ENCODE peak calls at places on chromosomes 11 and 22, in seven cellular contexts. J is epithelial cell of esophagus; E is spleen; V is mesendoderm; T is mesenchymal stem cell; C is effector memory CD4-positive, alpha-beta T cell; Y is dorsolateral prefrontal cortex. F is an unnamed sample.

GRCh38 chr11:59560702-59561469 is 49.5 kb downstream of the OR4D9 start:
- DNase-seq in J (peak), E (peak), V (peak), T (peak), C (peak), Y (peak), F (peak)

GRCh38 chr11:72352859-72353551 is 81.3 kb downstream of the CLPB start:
- DNase-seq in J (peak), E (no peak), V (peak), T (peak), C (no peak), Y (no peak), F (no peak)

GRCh38 chr11:121318848-121319834 is 26.6 kb downstream of the SC5D start:
- DNase-seq in J (peak), E (no peak), V (peak), T (peak), C (peak), Y (peak), F (no peak)

GRCh38 chr11:66080055-66080817 is 10.2 kb downstream of the PACS1 start:
- DNase-seq in J (peak), E (no peak), V (no peak), T (peak), C (peak), Y (no peak), F (no peak)

GRCh38 chr11:67627394-67627787 is 2.3 kb downstream of the NUDT8 start:
- DNase-seq in J (no peak), E (peak), V (no peak), T (no peak), C (no peak), Y (no peak), F (no peak)

GRCh38 chr11:94305146-94305545 is 766 bp downstream of the IZUMO1R start:
- DNase-seq in J (peak), E (no peak), V (peak), T (no peak), C (no peak), Y (no peak), F (no peak)

GRCh38 chr11:110763249-110764011 is 51.2 kb upstream of the ARHGAP20 start:
- DNase-seq in J (no peak), E (no peak), V (no peak), T (peak), C (no peak), Y (no peak), F (no peak)

GRCh38 chr11:85310479-85310878 is 316.7 kb downstream of the DLG2 start:
- DNase-seq in J (no peak), E (no peak), V (no peak), T (no peak), C (no peak), Y (no peak), F (no peak)

GRCh38 chr11:95933594-95933993 is 9.7 kb upstream of the MTMR2 start:
- DNase-seq in J (no peak), E (no peak), V (no peak), T (no peak), C (no peak), Y (no peak), F (no peak)

GRCh38 chr11:77669848-77670511 is 32.4 kb upstream of the CLNS1A start:
- DNase-seq in J (peak), E (no peak), V (no peak), T (peak), C (no peak), Y (no peak), F (no peak)

GRCh38 chr11:11772865-11773515 is 68.8 kb upstream of the USP47 start:
- DNase-seq in J (no peak), E (no peak), V (no peak), T (no peak), C (no peak), Y (no peak), F (no peak)

GRCh38 chr22:24972369-24972768 is 19.9 kb downstream of the KIAA1671 start:
- DNase-seq in J (no peak), E (no peak), V (no peak), T (no peak), C (no peak), Y (no peak), F (no peak)

GRCh38 chr11:13055200-13055599 is 46.1 kb downstream of the RASSF10 start:
- DNase-seq in J (no peak), E (no peak), V (no peak), T (no peak), C (no peak), Y (no peak), F (no peak)

GRCh38 chr11:96045622-96046456 is 121.9 kb upstream of the MTMR2 start:
- DNase-seq in J (peak), E (no peak), V (peak), T (peak), C (no peak), Y (peak), F (no peak)

GRCh38 chr11:12077535-12078280 is 32.7 kb upstream of the MICAL2 start:
- DNase-seq in J (peak), E (no peak), V (no peak), T (peak), C (no peak), Y (no peak), F (no peak)

GRCh38 chr11:115284766-115285165 is 219.4 kb downstream of the CADM1 start:
- DNase-seq in J (peak), E (no peak), V (no peak), T (no peak), C (no peak), Y (no peak), F (no peak)

GRCh38 chr11:76766521-76766920 is 16.6 kb upstream of the TSKU start:
- DNase-seq in J (no peak), E (peak), V (no peak), T (no peak), C (no peak), Y (no peak), F (no peak)

GRCh38 chr11:66454253-66454652 is 12.5 kb upstream of the PELI3 start:
- DNase-seq in J (peak), E (no peak), V (no peak), T (no peak), C (no peak), Y (no peak), F (no peak)

GRCh38 chr11:68343761-68344256 is 31.4 kb downstream of the LRP5 start:
- DNase-seq in J (no peak), E (no peak), V (no peak), T (no peak), C (no peak), Y (no peak), F (no peak)

GRCh38 chr11:64742087-64742939 is 1.6 kb downstream of the RASGRP2 start:
- DNase-seq in J (no peak), E (peak), V (peak), T (peak), C (no peak), Y (no peak), F (no peak)

GRCh38 chr11:132910016-132910760 is 622.1 kb downstream of the OPCML start:
- DNase-seq in J (no peak), E (no peak), V (no peak), T (no peak), C (no peak), Y (peak), F (no peak)

GRCh38 chr11:130323452-130324448 is 9.0 kb upstream of the ZBTB44 start:
- DNase-seq in J (peak), E (no peak), V (no peak), T (no peak), C (no peak), Y (no peak), F (no peak)

GRCh38 chr22:48749555-48750227 is 1078.0 kb downstream of the BRD1 start:
- DNase-seq in J (no peak), E (no peak), V (no peak), T (no peak), C (no peak), Y (no peak), F (no peak)

GRCh38 chr11:2394818-2395105 is 5.8 kb upstream of the TSSC4 start:
- DNase-seq in J (no peak), E (no peak), V (no peak), T (no peak), C (no peak), Y (no peak), F (no peak)

DNA sequence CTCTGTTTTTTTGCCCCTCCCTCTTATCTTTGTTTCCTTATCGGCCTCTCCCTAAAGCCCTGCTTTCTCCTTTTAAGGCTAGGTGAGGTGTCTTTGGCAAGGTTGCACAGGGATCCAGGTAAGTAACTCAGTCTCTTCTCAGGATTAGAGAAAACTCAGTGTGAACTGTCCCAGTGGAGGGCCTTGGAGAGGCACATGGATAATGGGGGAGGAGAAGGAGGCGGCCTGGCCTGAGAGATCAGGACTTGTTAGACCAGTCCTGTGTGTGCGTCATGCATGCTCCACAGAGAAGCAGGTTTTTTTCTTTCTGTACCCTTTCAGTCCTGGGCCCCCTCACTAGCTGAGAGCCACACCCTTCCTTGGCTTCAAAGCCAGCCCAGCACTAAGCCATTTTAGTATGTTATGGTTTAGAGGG is 19.9 kb downstream of the CTNND1 start:
- DNase-seq in J (peak), E (no peak), V (peak), T (peak), C (no peak), Y (no peak), F (peak)
- H3K4me3 ChIP-seq in J (no peak), E (no peak), V (no peak), T (no peak), C (no peak), Y (no peak), F (no peak)

GRCh38 chr11:131546218-131546895 is 175.9 kb downstream of the NTM start:
- DNase-seq in J (no peak), E (no peak), V (peak), T (no peak), C (no peak), Y (no peak), F (no peak)
- H3K4me3 ChIP-seq in J (no peak), E (no peak), V (no peak), T (peak), C (no peak), Y (peak), F (no peak)

DNA sequence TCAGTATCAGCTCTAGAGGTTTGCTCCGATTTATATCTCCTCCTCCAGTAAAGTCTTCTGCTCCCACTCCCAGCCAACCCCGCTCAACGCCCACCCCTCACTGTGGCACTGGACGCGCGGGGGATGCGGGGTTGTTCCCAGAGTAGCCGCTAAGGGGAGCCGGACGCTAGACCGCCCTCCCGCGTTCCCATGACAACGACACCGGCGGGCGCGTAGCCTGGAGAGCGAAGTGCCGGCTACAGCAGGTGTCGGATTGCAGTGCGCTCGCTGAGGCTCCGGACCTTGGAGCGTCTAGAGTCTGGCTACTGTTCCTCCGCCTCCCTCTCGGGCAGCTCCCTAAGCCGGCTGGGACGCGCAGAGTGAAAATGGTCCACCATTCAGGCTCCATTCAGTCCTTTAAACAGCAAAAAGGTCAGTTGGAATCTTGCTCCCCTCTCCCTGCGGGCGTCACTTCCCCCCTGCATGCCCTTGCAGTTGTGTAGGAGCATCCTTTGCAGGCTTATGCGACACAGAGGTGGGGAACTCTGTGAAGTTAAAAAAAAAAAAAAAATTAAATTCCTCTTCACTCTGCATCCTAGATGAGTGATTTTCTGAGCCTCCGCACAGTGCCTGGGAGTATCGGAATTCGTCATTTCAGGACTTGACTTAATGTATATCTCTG is at the start of gene ANO3:
- DNase-seq in J (peak), E (no peak), V (peak), T (peak), C (no peak), Y (peak), F (peak)
- H3K4me3 ChIP-seq in J (no peak), E (no peak), V (no peak), T (peak), C (no peak), Y (peak), F (peak)

DNA sequence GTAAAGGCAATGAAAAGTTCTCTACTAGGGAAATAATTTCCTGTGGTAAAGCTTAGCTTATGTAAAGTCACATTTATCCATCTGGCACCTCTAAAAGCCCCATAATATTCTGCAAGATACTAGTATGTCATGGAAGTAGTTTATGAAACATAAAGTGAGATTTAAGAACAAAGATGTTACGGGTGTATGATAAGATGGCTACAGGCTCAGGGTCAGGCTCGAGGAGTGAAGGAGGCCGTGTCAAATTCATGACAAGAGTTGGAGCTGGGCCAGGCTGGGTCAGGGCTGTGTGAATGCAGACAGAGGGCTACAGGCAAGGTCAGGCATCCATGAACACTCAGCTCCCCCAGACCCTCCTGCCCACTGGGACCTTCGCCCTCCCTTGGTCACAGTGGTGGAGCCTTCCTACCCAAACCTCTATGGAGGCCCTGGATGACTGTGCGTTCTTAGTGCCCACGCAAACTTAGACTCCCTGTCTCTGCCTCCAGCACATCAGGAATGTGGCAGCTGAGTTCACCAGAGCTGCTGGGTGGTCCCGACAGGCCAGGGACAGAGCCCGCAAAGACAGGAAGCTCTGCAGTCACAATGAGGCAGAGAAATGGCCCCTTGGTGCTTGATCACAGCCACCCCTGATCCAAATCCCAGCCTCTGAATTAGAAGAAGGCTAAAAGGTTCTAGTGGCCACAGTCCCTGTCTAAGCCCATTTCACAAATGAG is 14.8 kb downstream of the IGLL5 start:
- DNase-seq in J (no peak), E (peak), V (no peak), T (no peak), C (no peak), Y (no peak), F (peak)
- H3K4me3 ChIP-seq in J (no peak), E (no peak), V (no peak), T (no peak), C (no peak), Y (no peak), F (no peak)

GRCh38 chr11:128520886-128521696 is 66.3 kb downstream of the ETS1 start:
- DNase-seq in J (no peak), E (peak), V (no peak), T (no peak), C (no peak), Y (no peak), F (no peak)

GRCh38 chr11:128518493-128519207 is 68.7 kb downstream of the ETS1 start:
- DNase-seq in J (no peak), E (no peak), V (no peak), T (peak), C (no peak), Y (no peak), F (no peak)

GRCh38 chr11:128520206-128520885 is 67.0 kb downstream of the ETS1 start:
- DNase-seq in J (no peak), E (no peak), V (no peak), T (peak), C (no peak), Y (no peak), F (no peak)

GRCh38 chr11:128517457-128518230 is 69.7 kb downstream of the ETS1 start:
- DNase-seq in J (no peak), E (no peak), V (no peak), T (no peak), C (no peak), Y (no peak), F (no peak)

GRCh38 chr11:128519353-128519752 is 68.0 kb downstream of the ETS1 start:
- DNase-seq in J (no peak), E (no peak), V (no peak), T (no peak), C (no peak), Y (no peak), F (no peak)
- H3K4me3 ChIP-seq in J (no peak), E (peak), V (no peak), T (peak), C (peak), Y (peak), F (peak)